ENCODE peak calls at places on chromosome 18, in six cellular contexts. I is NCI-H1436; M is effector memory CD4-positive, alpha-beta T cell; Y is HuH-7.5; Q is stimulated activated CD8-positive, alpha-beta memory T cell treated with anti-CD3 and anti-CD28 coated beads, Interleukin-2, amount 100 ng/mL, for 48 hours; C is Karpas-422. K is an unnamed sample.

GRCh38 chr18:40630496-40630895 is 1324.5 kb upstream of the PIK3C3 start:
- DNase-seq in Y (no peak), C (no peak), Q (no peak), I (no peak), M (no peak), K (no peak)

GRCh38 chr18:59605633-59606192 is 91.5 kb downstream of the CCBE1 start:
- DNase-seq in Y (no peak), M (no peak), C (peak), Q (no peak), I (no peak), K (no peak)

GRCh38 chr18:78867131-78867530 is 112.5 kb upstream of the SALL3 start:
- DNase-seq in C (no peak), M (no peak), Y (no peak), I (no peak), Q (no peak), K (no peak)

GRCh38 chr18:43034683-43035500 is 80.6 kb downstream of the RIT2 start:
- DNase-seq in Y (no peak), Q (no peak), I (no peak), M (no peak), C (no peak), K (peak)

GRCh38 chr18:48892146-48892855 is 58.5 kb downstream of the SMAD7 start:
- DNase-seq in Q (no peak), M (no peak), I (no peak), C (no peak), Y (no peak), K (no peak)

GRCh38 chr18:4813708-4814107 is 358.6 kb upstream of the DLGAP1 start:
- DNase-seq in M (no peak), I (no peak), Q (no peak), Y (no peak), C (no peak), K (no peak)

GRCh38 chr18:75128051-75128605 is 80.8 kb downstream of the PTGR3 start:
- DNase-seq in C (no peak), I (no peak), Q (no peak), M (no peak), Y (no peak), K (no peak)

GRCh38 chr18:79795446-79795845 is 2.3 kb upstream of the KCNG2 start:
- DNase-seq in I (no peak), Q (no peak), C (no peak), Y (no peak), M (no peak), K (no peak)

GRCh38 chr18:80009661-80010550 is 21.5 kb upstream of the TXNL4A start:
- DNase-seq in C (no peak), Q (no peak), I (no peak), M (no peak), Y (no peak), K (no peak)

GRCh38 chr18:10726198-10727068 is 200.6 kb downstream of the NAPG start:
- DNase-seq in Q (no peak), M (no peak), Y (no peak), I (no peak), C (no peak), K (peak)

GRCh38 chr18:44917184-44917864 is 236.6 kb downstream of the SETBP1 start:
- DNase-seq in M (no peak), Y (no peak), I (no peak), Q (no peak), C (no peak), K (no peak)

GRCh38 chr18:45749918-45750689 is 26.1 kb downstream of the SLC14A1 start:
- DNase-seq in C (peak), I (no peak), Y (no peak), Q (no peak), M (no peak), K (no peak)

GRCh38 chr18:73758446-73758845 is 389.2 kb downstream of the FBXO15 start:
- DNase-seq in C (no peak), Q (no peak), I (no peak), M (no peak), Y (no peak), K (no peak)

GRCh38 chr18:8705941-8706544 is 687 bp downstream of the MTCL1 start:
- DNase-seq in I (no peak), C (no peak), Q (no peak), M (no peak), Y (peak), K (no peak)

GRCh38 chr18:35076556-35076955 is 35.3 kb downstream of the MAPRE2 start:
- DNase-seq in Q (no peak), Y (no peak), C (no peak), M (no peak), I (no peak), K (no peak)

GRCh38 chr18:47120428-47120827 is 29.9 kb downstream of the HDHD2 start:
- DNase-seq in M (no peak), C (no peak), Y (no peak), Q (no peak), I (no peak), K (no peak)

GRCh38 chr18:40179647-40180175 is 1775.3 kb upstream of the PIK3C3 start:
- DNase-seq in Q (no peak), C (no peak), M (no peak), I (no peak), Y (no peak), K (no peak)

GRCh38 chr18:3654442-3655253 is 204.7 kb downstream of the TGIF1 start:
- DNase-seq in Y (no peak), M (no peak), Q (no peak), I (no peak), C (no peak), K (no peak)

GRCh38 chr18:70280007-70280925 is 8.6 kb upstream of the SOCS6 start:
- DNase-seq in I (no peak), Q (no peak), M (no peak), Y (no peak), C (no peak), K (no peak)

GRCh38 chr18:24726727-24727539 is 266.5 kb downstream of the HRH4 start:
- DNase-seq in I (peak), Q (peak), Y (no peak), C (peak), M (no peak), K (peak)

GRCh38 chr18:36814994-36815393 is 13.8 kb downstream of the TPGS2 start:
- DNase-seq in C (no peak), Q (no peak), M (no peak), Y (no peak), I (peak), K (no peak)

GRCh38 chr18:36544036-36544725 is 246.7 kb downstream of the FHOD3 start:
- DNase-seq in M (no peak), C (no peak), I (peak), Y (no peak), Q (no peak), K (no peak)

GRCh38 chr18:39062426-39062825 is 1496.8 kb upstream of the CELF4 start:
- DNase-seq in Y (no peak), M (no peak), I (no peak), C (no peak), Q (no peak), K (no peak)

GRCh38 chr18:3262234-3263171 is 570 bp downstream of the MYL12B start:
- DNase-seq in C (peak), I (no peak), Q (no peak), Y (no peak), M (no peak), K (no peak)

GRCh38 chr18:57813245-57813644 is 10.1 kb upstream of the ATP8B1 start:
- DNase-seq in Q (no peak), C (no peak), Y (no peak), I (no peak), M (no peak), K (no peak)

GRCh38 chr18:3281456-3282400 is 19.8 kb downstream of the MYL12B start:
- DNase-seq in M (no peak), C (peak), I (peak), Q (no peak), Y (no peak), K (peak)

GRCh38 chr18:48711651-48712486 is 173.0 kb downstream of the CTIF start:
- DNase-seq in M (no peak), Y (peak), I (no peak), Q (no peak), C (peak), K (no peak)

GRCh38 chr18:3950668-3951413 is 500.9 kb downstream of the TGIF1 start:
- DNase-seq in M (no peak), C (no peak), Y (no peak), I (no peak), Q (no peak), K (no peak)

GRCh38 chr18:24875286-24875685 is 414.8 kb downstream of the HRH4 start:
- DNase-seq in C (no peak), M (no peak), I (no peak), Q (no peak), Y (no peak), K (no peak)